ENCODE peak calls at places on chromosomes 4 and X, in eight cellular contexts. Y is effector memory CD4-positive, alpha-beta T cell; K is neuronal stem cell; P is naive thymus-derived CD4-positive, alpha-beta T cell; H is SK-N-SH; M is ovary; E is tibial nerve; R is H1. O is an unnamed sample. For H3K9me3 and H3K4me1, the result is how much of the 10 kb centered on the place peaks cover.

GRCh38 chr4:84887824-84888223 is 78.7 kb downstream of the WDFY3 start:
- DNase-seq in R (no peak), M (no peak), K (no peak), H (no peak), P (no peak), E (no peak), Y (no peak), O (no peak)

GRCh38 chrX:103442536-103442901 is 66.2 kb downstream of the BEX3 start:
- DNase-seq in E (no peak), M (no peak), P (no peak), H (no peak), K (no peak), R (no peak), Y (no peak), O (no peak)

GRCh38 chr4:95929448-95930064 is 89.7 kb downstream of the PDHA2 start:
- DNase-seq in H (no peak), R (no peak), P (no peak), Y (no peak), E (no peak), K (peak), M (no peak), O (no peak)

GRCh38 chr4:109243871-109244270 is 58.6 kb downstream of the COL25A1 start:
- DNase-seq in E (no peak), K (no peak), P (no peak), Y (no peak), R (no peak), M (no peak), H (no peak), O (no peak)

GRCh38 chrX:109732780-109733657 is at the start of gene ACSL4:
- DNase-seq in R (peak), M (peak), P (peak), E (peak), Y (peak), H (peak), K (peak), O (peak)

GRCh38 chrX:102845020-102845419 is 92.1 kb upstream of the RAB40AL start:
- DNase-seq in R (no peak), H (no peak), K (no peak), M (no peak), P (no peak), Y (no peak), E (no peak), O (no peak)

GRCh38 chr4:26594371-26594770 is 10.5 kb downstream of the TBC1D19 start:
- DNase-seq in P (no peak), K (no peak), E (no peak), M (no peak), Y (no peak), R (no peak), H (no peak), O (no peak)

GRCh38 chrX:16826207-16826606 is 39.9 kb downstream of the TXLNG start:
- DNase-seq in E (no peak), P (no peak), H (peak), Y (no peak), M (no peak), R (no peak), K (no peak), O (no peak)

GRCh38 chr4:174282836-174283506 is 496 bp downstream of the FBXO8 start:
- DNase-seq in M (peak), H (peak), R (peak), P (peak), Y (peak), K (peak), E (peak), O (peak)

GRCh38 chrX:120316587-120317283 is 5.5 kb upstream of the TMEM255A start:
- DNase-seq in K (no peak), P (no peak), R (no peak), M (no peak), Y (no peak), H (no peak), E (no peak), O (no peak)

GRCh38 chr4:56544573-56545131 is 39.1 kb downstream of the ARL9 start:
- DNase-seq in H (peak), K (peak), P (peak), Y (peak), E (peak), R (peak), M (peak), O (peak)

GRCh38 chrX:123085311-123085940 is 98.7 kb upstream of the GRIA3 start:
- DNase-seq in Y (no peak), M (no peak), E (no peak), K (no peak), R (no peak), H (no peak), P (no peak), O (no peak)

GRCh38 chrX:153969904-153970397 is 1.7 kb downstream of the HCFC1 start:
- DNase-seq in R (no peak), M (peak), E (no peak), P (no peak), Y (no peak), K (no peak), H (peak), O (no peak)

GRCh38 chr4:26235500-26235899 is 85.3 kb upstream of the RBPJ start:
- DNase-seq in Y (no peak), E (peak), R (no peak), P (no peak), K (no peak), M (no peak), H (no peak), O (no peak)

GRCh38 chr4:40149960-40150385 is 46.9 kb upstream of the RHOH start:
- DNase-seq in R (peak), K (peak), M (no peak), H (peak), E (peak), Y (peak), P (peak), O (peak)

GRCh38 chrX:57481514-57481913 is 110.3 kb upstream of the ZXDB start:
- DNase-seq in H (no peak), E (no peak), R (no peak), P (no peak), Y (no peak), M (no peak), K (no peak), O (no peak)

GRCh38 chr4:61853041-61853440 is 652.9 kb downstream of the ADGRL3 start:
- DNase-seq in Y (no peak), K (no peak), M (no peak), R (no peak), H (no peak), E (no peak), P (no peak), O (peak)

GRCh38 chr4:187172340-187172761 is 448.7 kb upstream of the FAT1 start:
- DNase-seq in Y (no peak), H (peak), K (no peak), P (no peak), E (no peak), M (no peak), R (no peak), O (no peak)

GRCh38 chr4:103994059-103994458 is 274.3 kb upstream of the TACR3 start:
- DNase-seq in Y (no peak), R (no peak), K (no peak), H (no peak), M (no peak), E (no peak), P (no peak), O (no peak)

GRCh38 chr4:79022529-79022928 is 83.3 kb upstream of the PAQR3 start:
- DNase-seq in E (no peak), Y (no peak), M (no peak), K (no peak), H (no peak), P (no peak), R (no peak), O (no peak)

GRCh38 chrX:154460326-154460725 is 2.2 kb downstream of the PLXNA3 start:
- DNase-seq in Y (no peak), R (no peak), E (no peak), P (no peak), H (peak), M (no peak), K (no peak), O (no peak)

GRCh38 chrX:19683817-19684216 is 168.5 kb upstream of the MAP3K15 start:
- DNase-seq in H (no peak), M (no peak), Y (peak), P (peak), K (no peak), R (no peak), E (no peak), O (no peak)

GRCh38 chrX:16137416-16138107 is 14.2 kb downstream of the GRPR start:
- DNase-seq in E (no peak), P (no peak), M (no peak), R (no peak), Y (no peak), H (no peak), K (no peak), O (no peak)

GRCh38 chrX:1422135-1422465 is 30.2 kb upstream of the SLC25A6 start:
- DNase-seq in P (no peak), R (no peak), E (no peak), Y (no peak), K (no peak), M (no peak), H (no peak), O (no peak)

GRCh38 chr4:108772402-108772801 is 9.5 kb upstream of the ETNPPL start:
- DNase-seq in K (no peak), E (no peak), M (no peak), H (no peak), R (no peak), P (no peak), Y (no peak), O (no peak)

GRCh38 chrX:110178179-110178865 is 139.6 kb downstream of the AMMECR1 start:
- DNase-seq in Y (no peak), P (no peak), E (no peak), R (no peak), M (no peak), H (no peak), K (no peak), O (peak)

GRCh38 chrX:48278958-48279357 is 23.8 kb downstream of the SSX1 start:
- DNase-seq in H (peak), K (no peak), R (no peak), P (no peak), E (peak), Y (no peak), M (no peak), O (peak)
- H3K9me3 ChIP-seq in H (under half), K (under half), R (under half), P (under half), E (under half), Y (under half), M (under half), O (under half)

DNA sequence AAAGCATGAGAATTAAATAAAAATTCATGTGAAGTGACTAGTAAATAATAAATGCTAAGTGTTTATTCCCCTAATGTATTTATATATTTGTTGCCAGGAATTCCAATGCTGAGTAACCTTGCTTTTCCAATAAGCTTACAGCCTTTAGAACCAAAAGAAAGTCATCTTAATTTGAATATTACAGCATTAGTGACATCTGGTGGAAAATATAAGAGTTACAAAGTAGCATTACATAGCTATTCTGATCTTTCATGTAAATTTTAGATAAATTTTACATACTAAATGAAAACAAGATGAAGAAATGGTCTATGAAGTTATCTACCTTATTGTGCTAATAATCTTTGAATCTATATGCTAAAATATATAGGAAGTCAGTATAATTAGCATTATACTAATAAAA is 10.4 kb downstream of the MAD2L1 start:
- DNase-seq in K (no peak), M (no peak), H (no peak), E (no peak), R (no peak), Y (no peak), P (no peak), O (no peak)
- H3K4me1 ChIP-seq in K (under half), M (under half), H (under half), E (under half), R (under half), Y (under half), P (under half), O (under half)

DNA sequence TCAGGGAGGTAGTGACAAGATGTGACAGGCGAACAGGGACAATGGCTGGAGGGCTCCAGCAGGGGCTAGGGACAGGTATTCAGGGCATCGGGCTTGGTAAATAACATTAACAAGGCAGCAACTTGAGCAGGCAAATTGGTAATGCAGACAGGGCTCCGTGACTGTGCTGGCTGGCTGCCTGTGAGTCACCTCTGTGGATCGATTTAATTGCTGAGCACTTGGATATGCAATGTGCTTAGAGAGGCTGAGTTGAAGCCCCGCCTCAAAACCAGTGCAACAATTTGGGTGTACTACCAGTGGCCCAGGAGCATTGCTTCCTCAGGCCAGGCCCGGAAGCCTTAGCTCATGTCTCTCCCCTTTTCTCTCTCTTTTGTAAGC is 19.5 kb downstream of the CNGA2 start:
- DNase-seq in P (no peak), R (peak), H (no peak), K (no peak), Y (no peak), E (no peak), M (no peak), O (peak)
- H3K27ac ChIP-seq in P (no peak), R (no peak), H (no peak), K (no peak), Y (no peak), E (no peak), M (no peak), O (no peak)

DNA sequence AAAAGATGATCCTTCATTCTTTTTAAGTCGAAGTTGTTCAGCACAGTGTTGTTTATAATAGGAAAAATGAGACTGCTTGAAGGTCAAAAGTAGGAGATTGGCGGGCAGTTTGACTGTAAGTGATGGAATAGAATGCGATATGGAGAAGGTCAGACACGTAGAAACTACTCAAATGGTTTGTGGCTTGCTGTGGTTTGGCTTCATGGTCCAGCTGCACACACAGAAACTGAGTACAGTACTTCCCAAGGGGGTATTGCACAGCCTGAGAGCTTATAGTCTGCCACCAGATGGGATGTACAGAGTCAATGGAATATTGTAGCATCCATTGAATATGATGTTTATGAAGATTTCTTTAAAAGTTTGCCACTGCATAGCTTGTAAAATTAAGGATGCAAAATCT is 41.1 kb upstream of the DKK2 start:
- DNase-seq in R (no peak), H (no peak), P (no peak), M (no peak), Y (no peak), E (no peak), K (no peak), O (no peak)
- H3K9me3 ChIP-seq in R (under half), H (under half), P (under half), M (under half), Y (under half), E (under half), K (under half), O (under half)

GRCh38 chr4:76305033-76305687 is 1.4 kb upstream of the STBD1 start:
- DNase-seq in Y (no peak), P (no peak), R (no peak), M (no peak), E (no peak), H (no peak), K (no peak), O (no peak)

GRCh38 chr4:76305971-76306881 is at the start of gene STBD1:
- DNase-seq in R (peak), H (peak), K (peak), P (no peak), Y (peak), E (peak), M (peak), O (peak)

GRCh38 chr4:76308548-76308947 is 2.0 kb downstream of the STBD1 start:
- DNase-seq in P (no peak), R (no peak), H (peak), Y (no peak), K (no peak), M (no peak), E (no peak), O (no peak)

GRCh38 chr4:76307670-76308014 is 1.1 kb downstream of the STBD1 start:
- DNase-seq in R (no peak), H (peak), Y (no peak), K (no peak), M (peak), P (no peak), E (no peak), O (no peak)

DNA sequence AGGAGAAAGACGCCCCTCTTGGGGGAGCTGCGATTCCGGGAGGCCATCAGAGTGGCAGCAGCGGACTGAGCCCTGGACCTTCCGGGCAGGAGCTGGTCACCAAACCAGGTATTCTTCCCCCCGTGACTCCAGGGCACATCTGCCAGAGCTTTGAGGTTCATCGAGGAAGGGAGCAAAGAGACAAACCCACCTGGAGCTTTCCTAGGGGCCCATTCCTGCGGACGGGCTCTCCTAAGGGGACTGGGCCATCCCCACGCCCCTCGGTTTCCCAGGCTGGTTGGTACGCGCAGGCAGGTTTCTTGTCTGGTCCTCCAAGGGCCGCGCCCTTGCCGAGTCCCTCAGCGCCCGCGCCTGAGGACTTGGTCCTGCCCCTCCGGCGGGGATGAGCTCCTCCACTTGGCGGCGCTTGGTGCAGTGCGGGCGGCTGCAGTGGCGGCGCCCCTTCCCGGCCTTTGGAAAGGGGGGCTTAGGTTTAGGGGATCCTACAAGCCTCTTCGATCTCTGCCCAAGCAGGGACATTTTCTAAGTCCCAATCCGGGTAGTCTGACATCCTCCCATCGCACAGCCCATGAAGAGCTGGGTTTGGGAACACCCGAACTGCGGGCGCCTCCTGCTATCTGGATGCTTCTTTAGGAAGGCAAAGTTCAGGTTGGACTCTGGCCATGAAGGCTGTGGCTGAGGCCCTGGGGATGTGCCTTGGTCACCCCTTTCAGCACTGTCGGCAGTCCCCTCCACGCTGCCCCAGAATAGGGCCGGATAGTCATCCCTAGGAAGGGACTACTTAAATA is 543 bp downstream of the STBD1 start:
- DNase-seq in R (peak), K (peak), P (no peak), H (peak), E (no peak), Y (no peak), M (peak), O (peak)
- H3K4me1 ChIP-seq in R (under half), K (under half), P (under half), H (under half), E (under half), Y (under half), M (under half), O (under half)

GRCh38 chrX:14083783-14084182 is 54.1 kb upstream of the GEMIN8 start:
- DNase-seq in H (no peak), P (no peak), E (no peak), Y (no peak), K (no peak), R (no peak), M (no peak), O (no peak)
- H3K27ac ChIP-seq in H (no peak), P (no peak), E (no peak), Y (no peak), K (no peak), R (no peak), M (no peak), O (no peak)

GRCh38 chrX:148665001-148665400 is 164.6 kb downstream of the AFF2 start:
- DNase-seq in P (no peak), R (no peak), H (no peak), Y (no peak), K (no peak), M (no peak), E (no peak), O (no peak)

GRCh38 chrX:148672526-148672925 is 172.1 kb downstream of the AFF2 start:
- DNase-seq in E (no peak), M (no peak), R (no peak), H (no peak), Y (no peak), K (no peak), P (no peak), O (no peak)

DNA sequence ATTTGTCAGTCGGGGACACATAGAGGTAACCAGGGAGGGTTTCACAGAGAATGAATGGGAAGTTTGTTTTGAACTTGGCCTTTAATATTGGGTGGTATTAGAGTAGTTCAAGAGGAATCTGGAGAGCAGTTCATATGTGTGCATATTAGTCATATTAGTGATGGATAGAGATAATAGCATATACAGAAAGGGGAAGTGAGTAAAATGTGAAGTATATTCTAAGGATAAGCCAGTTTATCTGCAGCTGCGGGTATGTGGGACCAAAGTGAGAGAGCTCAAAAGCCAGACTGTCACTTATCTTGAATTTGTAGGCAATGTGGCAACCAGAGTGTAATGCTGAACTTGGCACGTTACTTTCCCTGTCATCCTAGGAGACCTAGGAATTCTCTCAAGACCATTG is 169.9 kb downstream of the AFF2 start:
- DNase-seq in R (no peak), E (no peak), K (no peak), Y (no peak), M (no peak), H (no peak), P (no peak), O (no peak)
- H3K9me3 ChIP-seq in R (under half), E (under half), K (under half), Y (under half), M (under half), H (under half), P (under half), O (under half)